ENCODE peak calls at places on chromosome 2, in nine cellular contexts. V, X, L, Q, D, S, M, A and P are unnamed samples.

GRCh38 chr2:150204449-150204848 is 283.0 kb downstream of the RND3 start:
- DNase-seq in V (peak; percentile 66), X (no peak), L (peak; percentile 93), Q (no peak), D (no peak), S (peak; percentile 86), M (peak; percentile 92), A (no peak), P (no peak)

GRCh38 chr2:8754056-8754790 is 72.4 kb downstream of the ID2 start:
- DNase-seq in V (no peak), X (no peak), L (no peak), Q (no peak), D (no peak), S (peak; percentile 65), M (peak; percentile 12), A (no peak), P (peak; percentile 83)

GRCh38 chr2:157296958-157297357 is 28.7 kb downstream of the ERMN start:
- DNase-seq in V (no peak), X (no peak), L (no peak), Q (no peak), D (no peak), S (no peak), M (no peak), A (no peak), P (no peak)

GRCh38 chr2:30869988-30870387 is 62.7 kb upstream of the CAPN13 start:
- DNase-seq in V (no peak), X (no peak), L (no peak), Q (no peak), D (no peak), S (no peak), M (no peak), A (no peak), P (no peak)

GRCh38 chr2:68255736-68256450 is 3.6 kb upstream of the PPP3R1 start:
- DNase-seq in V (peak; percentile 67), X (no peak), L (no peak), Q (no peak), D (no peak), S (peak; percentile 74), M (peak; percentile 65), A (no peak), P (peak; percentile 41)

GRCh38 chr2:181886192-181886591 is 5.3 kb upstream of the ITPRID2 start:
- DNase-seq in V (peak; percentile 19), X (no peak), L (no peak), Q (no peak), D (no peak), S (peak; percentile 44), M (peak; percentile 50), A (no peak), P (no peak)

GRCh38 chr2:226758886-226759660 is 40.5 kb downstream of the IRS1 start:
- DNase-seq in V (peak; percentile 79), X (no peak), L (no peak), Q (no peak), D (no peak), S (peak; percentile 66), M (peak; percentile 88), A (no peak), P (no peak)

GRCh38 chr2:54560146-54560881 is 104.2 kb downstream of the SPTBN1 start:
- DNase-seq in V (peak; percentile 51), X (no peak), L (no peak), Q (peak; percentile 24), D (peak; percentile 70), S (peak; percentile 45), M (peak; percentile 87), A (peak; percentile 25), P (no peak)

GRCh38 chr2:37984589-37984988 is 59.5 kb downstream of the RMDN2 start:
- DNase-seq in V (no peak), X (no peak), L (no peak), Q (no peak), D (no peak), S (peak; percentile 5), M (peak; percentile 60), A (no peak), P (no peak)
- TF ChIP-seq CTCF in V (peak; percentile 57), X (peak; percentile 21), L (peak; percentile 14), Q (no peak), D (no peak), S (no peak), M (peak; percentile 26), A (no peak), P (peak; percentile 25)

DNA sequence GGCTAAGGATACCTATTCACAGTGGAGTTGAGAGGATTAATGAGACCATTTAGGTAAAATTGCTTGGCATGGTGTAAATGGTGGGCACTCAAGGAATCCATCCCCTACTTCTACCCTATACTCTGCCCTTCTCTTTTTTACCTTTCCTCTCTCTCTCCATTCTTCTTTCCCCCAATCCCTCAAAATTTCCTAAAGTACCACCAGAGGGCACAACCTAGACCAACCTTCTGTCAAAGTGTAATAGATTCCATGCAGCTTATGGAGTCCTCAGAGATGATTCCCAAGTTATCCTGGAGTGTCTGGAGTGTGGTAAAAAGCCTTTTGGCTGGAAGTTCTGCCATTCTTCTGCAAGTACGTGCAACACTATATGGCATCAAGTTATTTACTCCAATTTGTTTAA is 33.0 kb upstream of the CCDC195 start:
- DNase-seq in V (no peak), X (no peak), L (no peak), Q (no peak), D (no peak), S (no peak), M (no peak), A (no peak), P (no peak)
- TF ChIP-seq CTCF in V (peak; percentile 46), X (no peak), L (no peak), Q (no peak), D (no peak), S (no peak), M (peak; percentile 21), A (no peak), P (peak; percentile 38)

GRCh38 chr2:19346983-19347618 is 11.3 kb downstream of the OSR1 start:
- DNase-seq in V (no peak), X (no peak), L (no peak), Q (no peak), D (peak; percentile 9), S (no peak), M (no peak), A (no peak), P (no peak)

GRCh38 chr2:19349911-19350677 is 8.3 kb downstream of the OSR1 start:
- DNase-seq in V (no peak), X (peak; percentile 55), L (no peak), Q (peak; percentile 90), D (peak; percentile 16), S (peak; percentile 51), M (peak; percentile 59), A (peak; percentile 81), P (no peak)

GRCh38 chr2:19350678-19351401 is 7.6 kb downstream of the OSR1 start:
- DNase-seq in V (no peak), X (no peak), L (no peak), Q (no peak), D (no peak), S (no peak), M (no peak), A (no peak), P (no peak)

GRCh38 chr2:19348692-19349091 is 9.7 kb downstream of the OSR1 start:
- DNase-seq in V (no peak), X (no peak), L (no peak), Q (no peak), D (no peak), S (no peak), M (no peak), A (no peak), P (no peak)

DNA sequence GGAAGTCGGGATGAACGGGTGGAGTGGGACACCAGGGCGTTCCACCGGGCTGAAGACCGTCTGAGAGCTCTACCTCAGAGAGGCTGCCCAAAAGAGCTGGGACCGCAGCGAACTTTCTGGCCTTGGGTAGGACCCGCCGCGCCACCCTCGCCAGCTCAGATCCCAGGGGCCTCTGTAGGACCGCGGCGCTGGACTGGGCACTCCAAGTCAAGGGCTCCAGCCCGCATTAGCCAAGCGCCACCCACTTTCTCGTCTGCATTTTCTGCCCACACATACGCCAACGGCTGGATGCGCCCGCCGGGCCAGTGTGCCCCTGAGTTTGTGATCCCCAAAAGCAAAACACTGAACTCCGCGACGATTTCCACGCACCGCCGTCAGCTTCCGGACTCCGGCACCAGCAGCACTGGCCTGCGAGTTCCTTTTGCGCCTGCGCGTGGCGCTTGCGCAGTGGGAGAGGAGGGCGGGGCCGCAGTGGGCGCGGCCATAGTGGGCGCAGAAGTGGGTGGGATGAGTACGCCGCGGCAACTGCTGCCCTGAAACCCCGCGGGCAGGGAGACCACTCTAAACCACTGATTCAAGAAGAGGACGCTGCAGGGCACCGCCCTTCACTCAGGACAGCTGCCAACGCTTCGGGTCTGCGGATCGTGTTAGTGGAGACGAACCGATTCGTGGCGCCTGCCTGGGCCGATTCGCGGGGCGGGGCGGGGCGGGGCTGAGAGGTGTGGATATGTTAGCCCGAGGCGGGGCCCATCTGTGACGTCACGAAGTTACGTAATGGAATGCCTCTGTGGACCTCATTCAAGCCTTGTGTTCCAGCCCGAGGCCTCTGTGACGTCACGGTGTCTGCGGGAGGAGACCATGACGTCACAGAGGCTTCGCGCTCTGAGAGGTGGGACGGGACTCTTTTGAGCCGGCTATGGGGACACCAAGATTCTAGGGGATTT is 10.5 kb downstream of the OSR1 start:
- DNase-seq in V (peak; percentile 96), X (peak; percentile 95), L (peak; percentile 87), Q (peak; percentile 97), D (peak; percentile 93), S (peak; percentile 96), M (peak; percentile 99), A (peak; percentile 94), P (peak; percentile 88)
- TF ChIP-seq CTCF in V (no peak), X (no peak), L (no peak), Q (no peak), D (no peak), S (no peak), M (no peak), A (no peak), P (no peak)

GRCh38 chr2:236168110-236169067 is at the start of gene GBX2:
- DNase-seq in V (no peak), X (no peak), L (no peak), Q (peak; percentile 77), D (no peak), S (peak; percentile 42), M (peak; percentile 44), A (peak; percentile 88), P (no peak)

GRCh38 chr2:236169151-236169721 is 1.1 kb upstream of the GBX2 start:
- DNase-seq in V (no peak), X (no peak), L (no peak), Q (no peak), D (no peak), S (no peak), M (no peak), A (no peak), P (no peak)

GRCh38 chr2:236166781-236167296 is 1.3 kb downstream of the GBX2 start:
- DNase-seq in V (no peak), X (no peak), L (no peak), Q (no peak), D (no peak), S (no peak), M (no peak), A (no peak), P (no peak)

GRCh38 chr2:236166157-236166780 is 1.9 kb downstream of the GBX2 start:
- DNase-seq in V (no peak), X (no peak), L (no peak), Q (no peak), D (no peak), S (no peak), M (no peak), A (peak; percentile 76), P (no peak)

DNA sequence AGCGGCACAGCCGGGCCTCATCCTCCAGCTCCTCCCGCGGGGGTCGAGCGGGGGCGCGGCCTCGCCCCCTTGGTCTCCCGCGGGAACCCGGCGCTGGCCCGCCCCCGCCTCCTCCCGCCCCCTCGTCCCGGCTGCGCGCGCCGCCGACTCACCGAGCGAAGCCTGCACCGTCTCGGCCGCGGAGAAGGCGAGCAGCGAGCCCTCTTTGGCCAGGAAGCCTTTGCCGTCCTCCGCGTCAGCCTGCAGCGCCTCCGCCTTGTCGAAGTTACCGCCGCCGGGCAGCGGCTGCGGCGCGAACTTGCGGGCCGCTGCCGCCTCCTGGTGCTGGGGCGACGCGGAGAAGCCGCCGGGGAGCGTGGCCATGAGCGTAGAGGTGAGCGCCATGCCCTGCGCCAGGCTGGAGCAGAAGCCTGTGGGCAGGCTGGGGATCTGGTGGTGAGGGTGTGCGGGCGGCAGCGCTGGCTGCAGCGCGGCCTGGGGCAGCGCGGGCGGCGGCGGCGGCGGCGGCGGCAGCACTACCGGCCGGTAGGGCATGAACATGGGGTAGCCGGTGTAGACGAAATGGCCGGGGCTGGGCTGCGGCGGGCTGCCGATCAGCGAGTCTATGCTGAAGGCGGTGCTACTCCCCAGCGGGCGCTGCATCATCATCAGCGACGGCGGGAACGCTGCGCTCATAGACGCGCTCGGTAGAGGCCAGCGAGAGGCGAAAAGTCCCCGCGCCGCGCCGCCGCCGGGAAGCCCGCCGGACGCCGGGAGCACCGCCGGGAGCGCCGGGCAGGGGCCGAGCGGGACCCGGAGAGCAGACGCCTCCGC is 683 bp downstream of the GBX2 start:
- DNase-seq in V (peak; percentile 12), X (no peak), L (no peak), Q (peak; percentile 53), D (no peak), S (peak; percentile 44), M (peak; percentile 48), A (peak; percentile 76), P (no peak)
- TF ChIP-seq CTCF in V (peak; percentile 7), X (peak; percentile 53), L (peak; percentile 12), Q (no peak), D (no peak), S (no peak), M (no peak), A (no peak), P (peak; percentile 22)